ENCODE peak calls at places on chromosome 2, in nine cellular contexts. N, G, T, K, V, H, L, E and I are unnamed samples.

GRCh38 chr2:174778479-174778962 is 14.2 kb upstream of the CHRNA1 start:
- DNase-seq in N (peak; percentile 97), G (peak; percentile 100), T (peak; percentile 86), K (no peak), V (no peak), H (peak; percentile 20), L (peak; percentile 94), E (no peak), I (peak; percentile 97)

GRCh38 chr2:171655584-171655983 is 31.7 kb upstream of the DYNC1I2 start:
- DNase-seq in N (no peak), G (no peak), T (no peak), K (no peak), V (no peak), H (no peak), L (no peak), E (no peak), I (no peak)

GRCh38 chr2:54845514-54845913 is 122.1 kb downstream of the EML6 start:
- DNase-seq in N (no peak), G (peak; percentile 52), T (no peak), K (no peak), V (no peak), H (no peak), L (no peak), E (no peak), I (no peak)

GRCh38 chr2:45890819-45891218 is 239.3 kb downstream of the PRKCE start:
- DNase-seq in N (no peak), G (no peak), T (no peak), K (no peak), V (no peak), H (no peak), L (peak; percentile 32), E (no peak), I (no peak)

GRCh38 chr2:15986068-15986560 is 45.8 kb downstream of the MYCN start:
- DNase-seq in N (no peak), G (no peak), T (no peak), K (no peak), V (no peak), H (no peak), L (no peak), E (peak; percentile 52), I (no peak)

GRCh38 chr2:163737563-163737962 is 1.8 kb upstream of the FIGN start:
- DNase-seq in N (no peak), G (no peak), T (no peak), K (no peak), V (no peak), H (no peak), L (no peak), E (no peak), I (no peak)

GRCh38 chr2:221546505-221547225 is 25.4 kb downstream of the EPHA4 start:
- DNase-seq in N (no peak), G (no peak), T (no peak), K (peak; percentile 4), V (no peak), H (peak; percentile 70), L (no peak), E (no peak), I (no peak)

GRCh38 chr2:84022810-84023431 is 436.2 kb downstream of the SUCLG1 start:
- DNase-seq in N (peak; percentile 58), G (peak; percentile 56), T (no peak), K (peak; percentile 66), V (no peak), H (peak; percentile 83), L (peak; percentile 25), E (no peak), I (peak; percentile 33)

GRCh38 chr2:74197049-74197448 is 1.4 kb upstream of the MTHFD2 start:
- DNase-seq in N (no peak), G (no peak), T (no peak), K (no peak), V (no peak), H (no peak), L (no peak), E (no peak), I (no peak)

GRCh38 chr2:85792783-85793441 is 39.1 kb downstream of the ATOH8 start:
- DNase-seq in N (peak; percentile 91), G (peak; percentile 92), T (peak; percentile 64), K (no peak), V (peak; percentile 60), H (peak; percentile 78), L (no peak), E (peak; percentile 65), I (peak; percentile 50)

GRCh38 chr2:231297108-231297908 is 98.2 kb upstream of the B3GNT7 start:
- DNase-seq in N (peak; percentile 67), G (peak; percentile 58), T (peak; percentile 80), K (peak; percentile 10), V (peak; percentile 64), H (peak; percentile 68), L (peak; percentile 47), E (peak; percentile 77), I (peak; percentile 35)

GRCh38 chr2:182994228-182994912 is 43.9 kb downstream of the NCKAP1 start:
- DNase-seq in N (no peak), G (no peak), T (no peak), K (no peak), V (no peak), H (no peak), L (no peak), E (no peak), I (no peak)

GRCh38 chr2:74391209-74391579 is 11.1 kb upstream of the DCTN1 start:
- DNase-seq in N (no peak), G (peak; percentile 24), T (no peak), K (no peak), V (no peak), H (peak; percentile 20), L (no peak), E (no peak), I (peak; percentile 36)

GRCh38 chr2:12090590-12090989 is 344.2 kb downstream of the LPIN1 start:
- DNase-seq in N (no peak), G (no peak), T (no peak), K (no peak), V (no peak), H (peak; percentile 3), L (no peak), E (no peak), I (no peak)

GRCh38 chr2:26008851-26009566 is 24.9 kb upstream of the RAB10 start:
- DNase-seq in N (peak; percentile 94), G (peak; percentile 90), T (peak; percentile 69), K (peak; percentile 43), V (peak; percentile 56), H (peak; percentile 95), L (no peak), E (no peak), I (peak; percentile 46)

DNA sequence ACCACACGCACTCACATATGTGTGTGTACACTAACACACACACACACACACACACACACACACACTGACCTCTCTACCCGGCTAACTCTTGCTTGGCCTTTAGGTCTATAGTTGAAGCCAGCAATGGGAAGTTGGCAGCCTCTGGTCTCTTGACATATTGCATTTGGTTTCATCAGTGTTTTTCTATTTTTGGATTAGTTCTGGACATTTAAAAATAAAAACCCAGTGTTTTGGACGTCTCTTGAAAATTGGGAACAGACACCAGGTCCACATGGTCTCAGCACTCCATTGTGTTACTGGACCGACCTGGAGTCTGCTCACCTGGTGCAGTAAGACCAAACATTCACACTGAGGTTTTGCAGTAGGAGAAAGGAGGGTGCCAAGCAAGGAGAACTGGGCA is 50.4 kb upstream of the AFF3 start:
- DNase-seq in N (no peak), G (peak; percentile 31), T (no peak), K (no peak), V (no peak), H (no peak), L (no peak), E (no peak), I (no peak)
- TF ChIP-seq CTCF in N (no peak), G (no peak), T (no peak), K (no peak), V (no peak), H (no peak), L (no peak), E (no peak), I (no peak)

GRCh38 chr2:191347154-191347553 is 102.0 kb downstream of the MYO1B start:
- DNase-seq in N (no peak), G (no peak), T (no peak), K (no peak), V (no peak), H (no peak), L (no peak), E (no peak), I (no peak)
- TF ChIP-seq CTCF in N (no peak), G (no peak), T (no peak), K (no peak), V (no peak), H (no peak), L (no peak), E (no peak), I (no peak)

GRCh38 chr2:237323656-237324055 is 90.3 kb downstream of the COL6A3 start:
- DNase-seq in N (no peak), G (no peak), T (no peak), K (no peak), V (no peak), H (no peak), L (no peak), E (no peak), I (no peak)

GRCh38 chr2:237324446-237325236 is 89.3 kb downstream of the COL6A3 start:
- DNase-seq in N (peak; percentile 59), G (peak; percentile 90), T (no peak), K (no peak), V (no peak), H (no peak), L (no peak), E (no peak), I (no peak)

GRCh38 chr2:237321746-237322145 is 92.2 kb downstream of the COL6A3 start:
- DNase-seq in N (no peak), G (no peak), T (no peak), K (no peak), V (peak; percentile 61), H (no peak), L (no peak), E (no peak), I (no peak)

GRCh38 chr2:237320801-237321563 is 93.0 kb downstream of the COL6A3 start:
- DNase-seq in N (no peak), G (no peak), T (no peak), K (no peak), V (peak; percentile 91), H (no peak), L (no peak), E (no peak), I (no peak)

DNA sequence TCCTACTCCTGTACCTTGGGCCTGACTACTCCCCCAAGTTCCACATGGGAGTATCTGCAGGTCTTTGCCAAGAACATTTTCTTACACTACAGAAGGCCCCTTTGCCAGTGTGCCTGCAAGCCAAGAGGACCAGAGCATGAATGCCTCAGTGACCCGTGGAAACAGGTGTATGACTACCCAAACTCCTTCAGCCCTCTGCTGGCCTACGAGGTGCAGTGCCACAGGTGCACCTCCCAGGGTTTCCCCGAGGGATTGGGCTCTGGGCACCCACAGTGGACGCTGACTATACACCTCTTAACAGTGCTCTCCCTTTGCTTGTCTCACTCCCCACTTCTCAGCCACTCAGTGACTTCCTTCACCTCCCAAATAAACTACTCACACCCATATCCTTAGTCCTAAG is 91.4 kb downstream of the COL6A3 start:
- DNase-seq in N (no peak), G (no peak), T (no peak), K (peak; percentile 37), V (peak; percentile 60), H (peak; percentile 63), L (peak; percentile 39), E (no peak), I (no peak)
- TF ChIP-seq CTCF in N (peak; percentile 40), G (peak; percentile 35), T (peak; percentile 48), K (peak; percentile 76), V (peak; percentile 37), H (peak; percentile 85), L (peak; percentile 36), E (no peak), I (peak; percentile 71)

DNA sequence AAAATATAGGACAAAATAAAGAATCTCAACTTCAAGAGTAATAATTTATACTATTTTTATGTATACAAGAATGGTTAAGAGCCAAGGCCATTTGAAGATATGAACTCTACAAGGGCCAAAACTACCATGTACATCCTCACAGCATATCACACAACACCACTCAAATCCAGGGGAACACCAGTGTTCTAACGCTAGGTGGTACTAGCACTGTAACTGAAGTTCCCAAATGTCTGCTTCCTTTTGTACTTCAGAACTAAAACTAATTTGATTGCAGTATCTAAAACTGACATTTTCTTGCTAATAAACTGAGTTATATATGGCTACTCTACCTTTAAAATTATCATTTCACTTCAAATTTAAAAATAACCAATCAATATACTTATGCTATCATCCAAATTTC is 47.0 kb downstream of the REV1 start:
- DNase-seq in N (peak; percentile 42), G (peak; percentile 64), T (no peak), K (no peak), V (no peak), H (peak; percentile 8), L (no peak), E (no peak), I (no peak)
- TF ChIP-seq CTCF in N (peak; percentile 33), G (peak; percentile 57), T (peak; percentile 35), K (no peak), V (peak; percentile 10), H (peak; percentile 42), L (no peak), E (no peak), I (no peak)